ENCODE peak calls at places on chromosomes 4 and X, in seven cellular contexts. D is C1 segment of cervical spinal cord, S is NCI-H2171 treated with DMSO at 0.1 percent for 48 hours, E is activated T-cell treated with anti-CD3 and anti-CD28 coated beads for 24 hours, I is fibroblast of pulmonary artery, J is colonic mucosa, B is occipital lobe. U is an unnamed sample.

GRCh38 chrX:40108084-40108958 is 10.6 kb upstream of the BCOR start:
- DNase-seq in D (no peak), S (peak; percentile 54), E (no peak), I (no peak), J (peak; percentile 65), B (peak; percentile 27), U (no peak)

GRCh38 chr4:111671756-111672155 is 473.5 kb upstream of the FAM241A start:
- DNase-seq in D (no peak), S (no peak), E (no peak), I (no peak), J (no peak), B (no peak), U (no peak)

GRCh38 chr4:13980317-13980716 is 352.8 kb upstream of the BOD1L1 start:
- DNase-seq in D (no peak), S (no peak), E (no peak), I (peak; percentile 71), J (no peak), B (no peak), U (no peak)

GRCh38 chr4:186118582-186118981 is 14.1 kb downstream of the FAM149A start:
- DNase-seq in D (no peak), S (no peak), E (no peak), I (no peak), J (no peak), B (no peak), U (no peak)

GRCh38 chrX:27882695-27883094 is 74.9 kb downstream of the MAGEB10 start:
- DNase-seq in D (no peak), S (no peak), E (no peak), I (no peak), J (no peak), B (no peak), U (no peak)

GRCh38 chrX:47384502-47384901 is 14.1 kb downstream of the ZNF157 start:
- DNase-seq in D (no peak), S (peak; percentile 33), E (peak; percentile 51), I (peak; percentile 72), J (peak; percentile 81), B (peak; percentile 18), U (peak; percentile 55)

GRCh38 chr4:177596035-177596434 is 153.8 kb upstream of the AGA start:
- DNase-seq in D (no peak), S (no peak), E (peak; percentile 7), I (peak; percentile 55), J (no peak), B (peak; percentile 18), U (no peak)

GRCh38 chr4:75939890-75940691 is 722 bp downstream of the NAAA start:
- DNase-seq in D (peak; percentile 15), S (peak; percentile 38), E (peak; percentile 71), I (peak; percentile 34), J (peak; percentile 86), B (peak; percentile 34), U (peak; percentile 28)

GRCh38 chr4:98556451-98556850 is 102.0 kb downstream of the TSPAN5 start:
- DNase-seq in D (no peak), S (no peak), E (no peak), I (no peak), J (no peak), B (no peak), U (no peak)

GRCh38 chrX:133495464-133496391 is 80.4 kb upstream of the GPC4 start:
- DNase-seq in D (no peak), S (no peak), E (no peak), I (peak; percentile 7), J (peak; percentile 50), B (no peak), U (no peak)

GRCh38 chrX:103464071-103464773 is 55.1 kb downstream of the RAB40A start:
- DNase-seq in D (no peak), S (peak; percentile 7), E (no peak), I (peak; percentile 67), J (no peak), B (peak; percentile 0), U (no peak)

GRCh38 chrX:111244238-111244750 is 26.0 kb downstream of the CAPN6 start:
- DNase-seq in D (no peak), S (peak; percentile 36), E (no peak), I (peak; percentile 11), J (no peak), B (no peak), U (peak; percentile 22)

GRCh38 chr4:3188118-3188517 is 60.8 kb upstream of the MSANTD1 start:
- DNase-seq in D (no peak), S (no peak), E (no peak), I (no peak), J (no peak), B (no peak), U (no peak)

GRCh38 chrX:2559124-2559523 is 58.3 kb upstream of the DHRSX start:
- DNase-seq in D (no peak), S (no peak), E (no peak), I (no peak), J (no peak), B (no peak), U (no peak)

GRCh38 chr4:72076562-72076961 is 44.8 kb downstream of the NPFFR2 start:
- DNase-seq in D (no peak), S (no peak), E (no peak), I (peak; percentile 40), J (no peak), B (no peak), U (no peak)

GRCh38 chr4:122914292-122914904 is 8.0 kb downstream of the NUDT6 start:
- DNase-seq in D (no peak), S (no peak), E (no peak), I (peak; percentile 76), J (no peak), B (no peak), U (peak; percentile 47)

GRCh38 chr4:145755802-145756201 is 75.9 kb downstream of the C4orf51 start:
- DNase-seq in D (no peak), S (no peak), E (no peak), I (no peak), J (no peak), B (peak; percentile 19), U (no peak)

GRCh38 chr4:85686398-85686797 is 211.4 kb downstream of the ARHGAP24 start:
- DNase-seq in D (no peak), S (no peak), E (no peak), I (no peak), J (no peak), B (no peak), U (no peak)

GRCh38 chrX:38142598-38142997 is 78.1 kb downstream of the SRPX start:
- DNase-seq in D (no peak), S (no peak), E (no peak), I (peak; percentile 91), J (no peak), B (no peak), U (no peak)

GRCh38 chr4:38150021-38150671 is 189.9 kb downstream of the PTTG2 start:
- DNase-seq in D (no peak), S (no peak), E (no peak), I (peak; percentile 57), J (no peak), B (no peak), U (no peak)

GRCh38 chr4:48254381-48255072 is 15.1 kb downstream of the TEC start:
- DNase-seq in D (no peak), S (no peak), E (no peak), I (peak; percentile 79), J (no peak), B (no peak), U (no peak)

GRCh38 chr4:153409924-153410501 is 56.1 kb upstream of the TMEM131L start:
- DNase-seq in D (no peak), S (no peak), E (no peak), I (no peak), J (no peak), B (no peak), U (no peak)

GRCh38 chr4:163663454-163664225 is 169.2 kb downstream of the TMA16 start:
- DNase-seq in D (no peak), S (no peak), E (no peak), I (no peak), J (no peak), B (no peak), U (no peak)

GRCh38 chr4:122293374-122294365 is 85.1 kb upstream of the ADAD1 start:
- DNase-seq in D (no peak), S (no peak), E (no peak), I (no peak), J (no peak), B (no peak), U (no peak)

GRCh38 chrX:22629105-22629725 is 356.5 kb downstream of the CBLL2 start:
- DNase-seq in D (no peak), S (no peak), E (no peak), I (peak; percentile 43), J (no peak), B (no peak), U (no peak)

GRCh38 chr4:169975131-169975836 is 50.9 kb downstream of the MFAP3L start:
- DNase-seq in D (no peak), S (no peak), E (no peak), I (no peak), J (no peak), B (no peak), U (no peak)

U was measured in NCI-H1436.